ENCODE peak calls at places on chromosomes 12 and 14, in six cellular contexts. E is GM23248, W is OCI-LY7, O is neural progenitor cell, P is hepatocyte, N is PC-3. C is an unnamed sample.

GRCh38 chr14:91866061-91866460 is 1.3 kb downstream of the TC2N start:
- DNase-seq in E (peak), P (no peak), N (peak), O (no peak), W (no peak), C (no peak)

GRCh38 chr14:72643317-72643801 is 250.5 kb downstream of the DPF3 start:
- DNase-seq in E (peak), N (peak), O (no peak), P (peak), W (no peak), C (no peak)

GRCh38 chr12:131828671-131829350 is 618 bp downstream of the MMP17 start:
- DNase-seq in O (peak), N (peak), P (peak), W (no peak), E (peak), C (peak)

GRCh38 chr12:31029466-31029865 is 44.2 kb upstream of the DDX11 start:
- DNase-seq in P (no peak), N (no peak), W (peak), O (no peak), E (no peak), C (no peak)

GRCh38 chr12:111692575-111693210 is 6.8 kb downstream of the ACAD10 start:
- DNase-seq in P (no peak), W (peak), E (peak), N (peak), O (no peak), C (peak)

GRCh38 chr12:112183141-112183581 is 57.8 kb downstream of the TRAFD1 start:
- DNase-seq in P (no peak), E (peak), W (no peak), N (no peak), O (no peak), C (no peak)

GRCh38 chr12:122162976-122163375 is 11.0 kb downstream of the IL31 start:
- DNase-seq in P (no peak), W (no peak), N (no peak), E (no peak), O (no peak), C (no peak)

GRCh38 chr14:86541969-86542368 is 1012.0 kb downstream of the FLRT2 start:
- DNase-seq in O (no peak), E (no peak), P (no peak), W (no peak), N (no peak), C (no peak)

GRCh38 chr12:48818831-48819590 is 715 bp downstream of the CACNB3 start:
- DNase-seq in P (peak), W (peak), N (no peak), O (peak), E (peak), C (peak)

DNA sequence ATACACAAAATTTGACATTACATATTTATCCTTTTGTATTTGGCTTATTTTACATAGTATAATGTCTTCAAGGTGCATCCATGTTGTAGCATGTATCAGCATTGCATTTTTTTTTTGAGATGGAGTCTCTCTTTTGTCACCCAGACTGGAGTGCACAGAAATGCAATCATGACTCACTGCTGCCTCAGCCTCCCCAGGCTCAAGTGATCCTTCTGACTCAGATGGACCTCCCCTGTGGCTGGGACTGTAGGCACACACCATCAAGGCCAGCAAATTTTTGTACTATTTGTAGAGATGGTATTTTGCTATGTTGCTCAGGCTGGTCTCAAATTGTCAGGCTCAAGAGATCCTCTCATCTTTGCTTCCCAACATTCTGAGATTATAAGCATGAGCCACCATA is 214.4 kb upstream of the ALG10B start:
- DNase-seq in W (no peak), P (no peak), O (no peak), N (peak), E (no peak), C (no peak)
- H3K4me2 ChIP-seq in W (no peak), P (no peak), O (no peak), N (no peak), E (no peak), C (no peak)

GRCh38 chr12:55743967-55744931 is 1.3 kb downstream of the GDF11 start:
- DNase-seq in P (peak), O (peak), N (no peak), E (peak), W (peak), C (no peak)

GRCh38 chr12:55743131-55743921 is 404 bp downstream of the GDF11 start:
- DNase-seq in O (peak), N (peak), W (peak), E (peak), P (peak), C (peak)

GRCh38 chr12:55745361-55746146 is 2.6 kb downstream of the GDF11 start:
- DNase-seq in O (peak), E (peak), P (peak), W (peak), N (no peak), C (peak)

GRCh38 chr12:55741978-55742377 is 944 bp upstream of the GDF11 start:
- DNase-seq in N (no peak), P (no peak), W (no peak), E (no peak), O (peak), C (no peak)

GRCh38 chr12:55742719-55743130 is at the start of gene GDF11:
- DNase-seq in P (peak), E (peak), W (peak), N (peak), O (peak), C (peak)
- TF ChIP-seq EZH2phosphoT487 in P (no peak), E (no peak), W (no peak), N (no peak), O (no peak), C (no peak)

GRCh38 chr12:15534322-15534721 is 212.0 kb downstream of the PTPRO start:
- DNase-seq in P (no peak), N (no peak), E (peak), O (no peak), W (peak), C (no peak)
- H3K4me2 ChIP-seq in P (no peak), N (no peak), E (peak), O (no peak), W (peak), C (no peak)

GRCh38 chr14:59215757-59216156 is 27.3 kb downstream of the DAAM1 start:
- DNase-seq in W (no peak), N (no peak), E (no peak), O (no peak), P (no peak), C (no peak)

GRCh38 chr14:59217011-59217410 is 28.5 kb downstream of the DAAM1 start:
- DNase-seq in E (no peak), W (no peak), N (no peak), P (no peak), O (no peak), C (no peak)

GRCh38 chr14:59213368-59214315 is 25.2 kb downstream of the DAAM1 start:
- DNase-seq in N (peak), P (no peak), O (no peak), E (no peak), W (no peak), C (peak)

GRCh38 chr14:59214702-59215302 is 26.3 kb downstream of the DAAM1 start:
- DNase-seq in E (no peak), O (no peak), P (no peak), N (no peak), W (no peak), C (no peak)

DNA sequence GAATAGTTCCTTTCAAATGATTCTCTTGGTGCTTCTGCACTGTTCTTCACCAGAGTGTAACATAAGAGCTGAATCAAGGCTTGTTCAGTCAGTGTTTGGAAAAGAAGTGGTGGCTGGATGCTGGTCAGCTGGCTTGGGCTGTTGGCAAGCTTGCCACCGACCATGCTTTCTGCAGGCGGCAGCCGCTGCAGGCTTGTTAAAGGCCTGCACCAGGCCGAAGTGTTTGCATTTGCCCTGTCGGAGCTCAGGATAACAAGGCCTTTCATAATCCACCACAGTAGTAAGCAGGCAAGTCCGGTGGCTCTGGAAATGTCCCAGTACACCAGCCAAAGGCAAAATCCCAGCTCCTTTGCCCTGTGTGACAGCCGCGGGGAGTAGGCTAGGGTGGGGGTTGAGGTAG is 26.9 kb downstream of the DAAM1 start:
- DNase-seq in N (no peak), P (peak), E (peak), O (no peak), W (no peak), C (no peak)
- TF ChIP-seq EZH2phosphoT487 in N (no peak), P (no peak), E (no peak), O (no peak), W (no peak), C (no peak)

C was measured in GM23338.